ENCODE peak calls at places on chromosome 14, in five cellular contexts. One of them, this sample, is unnamed.

GRCh38 chr14:104037074-104037473 is 48.4 kb upstream of the ASPG start:
- DNase-seq in WTC11: no peak
- DNase-seq in K562: no peak
- DNase-seq in A549: no peak
- DNase-seq in HepG2: no peak
- DNase-seq in this sample: no peak

GRCh38 chr14:68877993-68878575 is 85.2 kb upstream of the ZFP36L1 start:
- DNase-seq in HepG2: no peak
- DNase-seq in K562: no peak
- DNase-seq in WTC11: no peak
- DNase-seq in A549: no peak
- DNase-seq in this sample: no peak

GRCh38 chr14:32657081-32657480 is 281.6 kb upstream of the NPAS3 start:
- DNase-seq in HepG2: peak; percentile 15
- DNase-seq in A549: peak; percentile 61
- DNase-seq in K562: peak; percentile 9
- DNase-seq in WTC11: no peak
- DNase-seq in this sample: no peak

GRCh38 chr14:22084393-22085281 is 411.0 kb upstream of the OR4E1 start:
- DNase-seq in A549: peak; percentile 71
- DNase-seq in WTC11: no peak
- DNase-seq in HepG2: peak; percentile 76
- DNase-seq in K562: peak; percentile 8
- DNase-seq in this sample: peak; percentile 67

GRCh38 chr14:88837495-88837894 is 13.0 kb downstream of the TTC8 start:
- DNase-seq in A549: no peak
- DNase-seq in K562: no peak
- DNase-seq in WTC11: no peak
- DNase-seq in HepG2: no peak
- DNase-seq in this sample: no peak

GRCh38 chr14:37081220-37081619 is 91.2 kb downstream of the SLC25A21 start:
- DNase-seq in A549: peak; percentile 37
- DNase-seq in HepG2: no peak
- DNase-seq in WTC11: no peak
- DNase-seq in K562: no peak
- DNase-seq in this sample: no peak

GRCh38 chr14:104731249-104731924 is 7.4 kb downstream of the ADSS1 start:
- DNase-seq in HepG2: peak; percentile 73
- DNase-seq in A549: peak; percentile 62
- DNase-seq in K562: peak; percentile 44
- DNase-seq in WTC11: peak; percentile 54
- DNase-seq in this sample: no peak

GRCh38 chr14:75142494-75142893 is 15.6 kb upstream of the NEK9 start:
- DNase-seq in WTC11: no peak
- DNase-seq in HepG2: no peak
- DNase-seq in K562: no peak
- DNase-seq in A549: no peak
- DNase-seq in this sample: no peak

GRCh38 chr14:39873793-39874192 is 441.6 kb upstream of the FBXO33 start:
- DNase-seq in WTC11: no peak
- DNase-seq in HepG2: no peak
- DNase-seq in A549: no peak
- DNase-seq in K562: no peak
- DNase-seq in this sample: no peak

GRCh38 chr14:104724407-104724980 is 465 bp downstream of the ADSS1 start:
- DNase-seq in A549: peak; percentile 58
- DNase-seq in WTC11: no peak
- DNase-seq in K562: peak; percentile 42
- DNase-seq in HepG2: no peak
- DNase-seq in this sample: peak; percentile 28

GRCh38 chr14:57418999-57419398 is 28.6 kb downstream of the NAA30 start:
- DNase-seq in K562: no peak
- DNase-seq in WTC11: no peak
- DNase-seq in A549: no peak
- DNase-seq in HepG2: no peak
- DNase-seq in this sample: no peak

GRCh38 chr14:104383931-104384775 is 195.4 kb upstream of the C14orf180 start:
- DNase-seq in WTC11: no peak
- DNase-seq in HepG2: no peak
- DNase-seq in A549: no peak
- DNase-seq in K562: no peak
- DNase-seq in this sample: no peak

GRCh38 chr14:60188115-60188514 is 22.9 kb upstream of the DHRS7 start:
- DNase-seq in K562: no peak
- DNase-seq in HepG2: no peak
- DNase-seq in A549: peak; percentile 31
- DNase-seq in WTC11: no peak
- DNase-seq in this sample: no peak

GRCh38 chr14:27026097-27026496 is 428.3 kb upstream of the NOVA1 start:
- DNase-seq in HepG2: no peak
- DNase-seq in WTC11: no peak
- DNase-seq in K562: no peak
- DNase-seq in A549: no peak
- DNase-seq in this sample: no peak

GRCh38 chr14:22852599-22852939 is 16.2 kb downstream of the MMP14 start:
- DNase-seq in A549: no peak
- DNase-seq in K562: no peak
- DNase-seq in WTC11: no peak
- DNase-seq in HepG2: no peak
- DNase-seq in this sample: no peak

GRCh38 chr14:52233693-52234092 is 33.8 kb upstream of the PTGDR start:
- DNase-seq in HepG2: no peak
- DNase-seq in K562: no peak
- DNase-seq in A549: no peak
- DNase-seq in WTC11: no peak
- DNase-seq in this sample: no peak

GRCh38 chr14:63045234-63045611 is at the start of gene KCNH5:
- DNase-seq in WTC11: peak; percentile 76
- DNase-seq in K562: peak; percentile 7
- DNase-seq in A549: peak; percentile 14
- DNase-seq in HepG2: no peak
- DNase-seq in this sample: peak; percentile 50

GRCh38 chr14:100802766-100803693 is 22.9 kb upstream of the MEG3 start:
- DNase-seq in WTC11: no peak
- DNase-seq in HepG2: no peak
- DNase-seq in K562: no peak
- DNase-seq in A549: no peak
- DNase-seq in this sample: no peak

GRCh38 chr14:100019156-100019882 is 45.9 kb upstream of the EVL start:
- DNase-seq in HepG2: peak; percentile 84
- DNase-seq in WTC11: no peak
- DNase-seq in A549: peak; percentile 42
- DNase-seq in K562: peak; percentile 32
- DNase-seq in this sample: no peak

GRCh38 chr14:104742586-104743455 is 10.1 kb upstream of the SIVA1 start:
- DNase-seq in A549: no peak
- DNase-seq in WTC11: no peak
- DNase-seq in HepG2: no peak
- DNase-seq in K562: no peak
- DNase-seq in this sample: no peak

GRCh38 chr14:33932526-33933292 is 18.2 kb downstream of the EGLN3 start:
- DNase-seq in A549: no peak
- DNase-seq in WTC11: no peak
- DNase-seq in HepG2: no peak
- DNase-seq in K562: no peak
- DNase-seq in this sample: no peak

GRCh38 chr14:95290021-95290420 is 29.7 kb downstream of the CLMN start:
- DNase-seq in K562: no peak
- DNase-seq in WTC11: no peak
- DNase-seq in A549: no peak
- DNase-seq in HepG2: no peak
- DNase-seq in this sample: no peak

GRCh38 chr14:68462683-68463082 is 330.2 kb downstream of the ZFP36L1 start:
- DNase-seq in HepG2: no peak
- DNase-seq in WTC11: no peak
- DNase-seq in K562: no peak
- DNase-seq in A549: peak; percentile 56
- DNase-seq in this sample: no peak

GRCh38 chr14:20969336-20969735 is 14.0 kb downstream of the RNASE2 start:
- DNase-seq in HepG2: no peak
- DNase-seq in A549: no peak
- DNase-seq in WTC11: no peak
- DNase-seq in K562: no peak
- DNase-seq in this sample: no peak

GRCh38 chr14:81416233-81416927 is 16.3 kb upstream of the STON2 start:
- DNase-seq in WTC11: no peak
- DNase-seq in A549: no peak
- DNase-seq in HepG2: no peak
- DNase-seq in K562: peak; percentile 23
- DNase-seq in this sample: no peak

GRCh38 chr14:68723808-68724268 is 69.0 kb downstream of the ZFP36L1 start:
- DNase-seq in HepG2: peak; percentile 83
- DNase-seq in K562: no peak
- DNase-seq in A549: peak; percentile 25
- DNase-seq in WTC11: no peak
- DNase-seq in this sample: peak; percentile 53

GRCh38 chr14:64692597-64693350 is 11.4 kb upstream of the PLEKHG3 start:
- DNase-seq in K562: no peak
- DNase-seq in WTC11: no peak
- DNase-seq in A549: no peak
- DNase-seq in HepG2: no peak
- DNase-seq in this sample: no peak

GRCh38 chr14:64695071-64695470 is 9.2 kb upstream of the PLEKHG3 start:
- DNase-seq in A549: no peak
- DNase-seq in HepG2: no peak
- DNase-seq in WTC11: no peak
- DNase-seq in K562: no peak
- DNase-seq in this sample: no peak

GRCh38 chr14:64693766-64694165 is 10.5 kb upstream of the PLEKHG3 start:
- DNase-seq in WTC11: no peak
- DNase-seq in HepG2: no peak
- DNase-seq in A549: no peak
- DNase-seq in K562: no peak
- DNase-seq in this sample: no peak

GRCh38 chr14:64689292-64689691 is 14.9 kb upstream of the PLEKHG3 start:
- DNase-seq in K562: no peak
- DNase-seq in WTC11: no peak
- DNase-seq in HepG2: peak; percentile 37
- DNase-seq in A549: no peak
- DNase-seq in this sample: no peak

GRCh38 chr14:64692189-64692588 is 12.0 kb upstream of the PLEKHG3 start:
- DNase-seq in HepG2: no peak
- DNase-seq in A549: no peak
- DNase-seq in WTC11: no peak
- DNase-seq in K562: no peak
- DNase-seq in this sample: no peak
- TF ChIP-seq MAX in HepG2: no peak
- TF ChIP-seq MAX in A549: no peak
- TF ChIP-seq MAX in WTC11: no peak
- TF ChIP-seq MAX in K562: no peak
- TF ChIP-seq MAX in this sample: no peak

GRCh38 chr14:53411110-53411509 is 258.0 kb upstream of the DDHD1 start:
- DNase-seq in HepG2: no peak
- DNase-seq in K562: no peak
- DNase-seq in WTC11: no peak
- DNase-seq in A549: no peak
- DNase-seq in this sample: no peak
- TF ChIP-seq MAX in HepG2: no peak
- TF ChIP-seq MAX in K562: no peak
- TF ChIP-seq MAX in WTC11: no peak
- TF ChIP-seq MAX in A549: no peak
- TF ChIP-seq MAX in this sample: no peak

GRCh38 chr14:49971156-49972141 is 78.6 kb downstream of the ARF6 start:
- DNase-seq in HepG2: no peak
- DNase-seq in K562: no peak
- DNase-seq in A549: no peak
- DNase-seq in WTC11: no peak
- DNase-seq in this sample: peak; percentile 51

GRCh38 chr14:49969961-49970360 is 77.1 kb downstream of the ARF6 start:
- DNase-seq in WTC11: no peak
- DNase-seq in HepG2: no peak
- DNase-seq in A549: no peak
- DNase-seq in K562: no peak
- DNase-seq in this sample: no peak

GRCh38 chr14:49972840-49973239 is 80.0 kb downstream of the ARF6 start:
- DNase-seq in K562: peak; percentile 31
- DNase-seq in HepG2: peak; percentile 82
- DNase-seq in A549: peak; percentile 88
- DNase-seq in WTC11: no peak
- DNase-seq in this sample: peak; percentile 79

GRCh38 chr14:49972199-49972671 is 79.4 kb downstream of the ARF6 start:
- DNase-seq in A549: peak; percentile 66
- DNase-seq in WTC11: no peak
- DNase-seq in HepG2: no peak
- DNase-seq in K562: no peak
- DNase-seq in this sample: peak; percentile 90

DNA sequence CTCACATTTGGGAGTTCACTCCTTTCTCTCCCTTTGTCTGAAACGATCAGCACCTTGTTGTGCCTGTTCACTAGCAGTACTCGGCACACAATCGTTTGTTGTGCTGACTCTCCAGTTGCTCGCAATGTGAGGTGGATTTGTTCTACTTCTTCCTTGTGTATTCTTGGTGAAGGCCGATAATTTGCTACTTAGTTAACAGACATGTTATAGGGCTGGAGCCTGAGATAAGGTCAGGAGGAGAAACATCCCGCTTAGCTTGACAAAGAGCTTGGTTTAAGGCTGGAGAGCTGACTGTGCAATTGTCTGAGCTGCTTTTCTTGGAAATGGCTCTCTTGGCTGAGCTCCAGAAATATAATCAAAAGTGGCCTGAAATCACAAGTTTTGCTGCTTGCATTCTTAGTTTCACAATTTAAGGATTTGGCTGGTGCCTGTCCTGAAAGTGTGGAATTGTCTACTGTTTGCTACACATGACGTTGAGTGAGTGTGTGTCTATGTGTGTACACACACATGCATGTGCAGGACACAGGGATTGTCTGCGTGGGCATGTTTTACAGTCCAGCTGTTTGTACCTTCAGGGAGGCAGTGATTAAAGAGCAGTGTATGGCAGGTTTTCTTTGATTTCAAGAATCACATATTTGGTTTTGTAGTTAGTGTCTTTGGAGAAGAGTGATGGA is 77.7 kb downstream of the ARF6 start:
- DNase-seq in HepG2: no peak
- DNase-seq in WTC11: no peak
- DNase-seq in A549: no peak
- DNase-seq in K562: peak; percentile 77
- DNase-seq in this sample: peak; percentile 82
- TF ChIP-seq MAX in HepG2: no peak
- TF ChIP-seq MAX in WTC11: no peak
- TF ChIP-seq MAX in A549: no peak
- TF ChIP-seq MAX in K562: no peak
- TF ChIP-seq MAX in this sample: no peak

GRCh38 chr14:93970967-93971634 is 5.3 kb downstream of the ASB2 start:
- DNase-seq in A549: no peak
- DNase-seq in HepG2: no peak
- DNase-seq in K562: no peak
- DNase-seq in WTC11: no peak
- DNase-seq in this sample: no peak

GRCh38 chr14:93971635-93972027 is 4.7 kb downstream of the ASB2 start:
- DNase-seq in K562: no peak
- DNase-seq in HepG2: no peak
- DNase-seq in A549: no peak
- DNase-seq in WTC11: no peak
- DNase-seq in this sample: no peak

GRCh38 chr14:93972618-93973205 is 3.7 kb downstream of the ASB2 start:
- DNase-seq in K562: no peak
- DNase-seq in A549: no peak
- DNase-seq in HepG2: no peak
- DNase-seq in WTC11: no peak
- DNase-seq in this sample: no peak

GRCh38 chr14:93969082-93969828 is 7.1 kb downstream of the ASB2 start:
- DNase-seq in A549: no peak
- DNase-seq in WTC11: no peak
- DNase-seq in HepG2: no peak
- DNase-seq in K562: no peak
- DNase-seq in this sample: no peak

GRCh38 chr14:93970589-93970966 is 5.8 kb downstream of the ASB2 start:
- DNase-seq in K562: no peak
- DNase-seq in WTC11: no peak
- DNase-seq in HepG2: peak; percentile 52
- DNase-seq in A549: peak; percentile 37
- DNase-seq in this sample: no peak
- TF ChIP-seq MAX in K562: no peak
- TF ChIP-seq MAX in WTC11: no peak
- TF ChIP-seq MAX in HepG2: no peak
- TF ChIP-seq MAX in A549: no peak
- TF ChIP-seq MAX in this sample: no peak